ENCODE peak calls at places on chromosomes 3 and 15, in five cellular contexts. N, Z, Q, U and G are unnamed samples.
A peak's percentile ranks its signal among the peaks of the same experiment; 100 is the strongest.

GRCh38 chr3:132279030-132279429 is 38.2 kb upstream of the ACP3 start:
- DNase-seq in Q (no peak), U (no peak), Z (no peak), N (no peak), G (no peak)

GRCh38 chr3:164365242-164365641 is 713.1 kb downstream of the SI start:
- DNase-seq in N (no peak), U (no peak), Z (no peak), Q (no peak), G (no peak)

GRCh38 chr15:29871401-29871800 is 49.1 kb upstream of the TJP1 start:
- DNase-seq in Q (no peak), Z (no peak), N (no peak), U (no peak), G (no peak)

GRCh38 chr3:147943265-147943945 is 534.2 kb downstream of the ZIC1 start:
- DNase-seq in U (peak; percentile 93), Q (no peak), Z (no peak), N (peak; percentile 88), G (no peak)

GRCh38 chr3:41464401-41464800 is 265.1 kb downstream of the CTNNB1 start:
- DNase-seq in N (no peak), Z (no peak), U (peak; percentile 5), Q (no peak), G (no peak)

GRCh38 chr15:39588531-39589192 is 7.8 kb downstream of the THBS1 start:
- DNase-seq in N (peak; percentile 32), Z (no peak), Q (no peak), U (peak; percentile 44), G (no peak)

GRCh38 chr3:15064299-15064834 is 748 bp downstream of the MRPS25 start:
- DNase-seq in N (peak; percentile 43), Q (no peak), Z (no peak), U (peak; percentile 25), G (no peak)

GRCh38 chr3:169008772-169009358 is 654.6 kb downstream of the MECOM start:
- DNase-seq in U (no peak), Q (no peak), N (no peak), Z (no peak), G (no peak)

GRCh38 chr3:171801738-171802600 is 8.3 kb downstream of the PLD1 start:
- DNase-seq in Q (no peak), N (peak; percentile 81), Z (no peak), U (peak; percentile 93), G (no peak)

GRCh38 chr3:138364356-138365252 is 16.2 kb downstream of the MRAS start:
- DNase-seq in U (no peak), Z (no peak), N (no peak), Q (no peak), G (no peak)

GRCh38 chr3:126102530-126102951 is 18.6 kb upstream of the SLC41A3 start:
- DNase-seq in Q (no peak), U (peak; percentile 19), Z (no peak), N (no peak), G (no peak)

GRCh38 chr3:182710557-182711157 is 82.6 kb upstream of the ATP11B start:
- DNase-seq in Q (no peak), N (peak; percentile 33), Z (no peak), U (peak; percentile 13), G (no peak)

GRCh38 chr15:100879461-100880138 is at the start of gene ALDH1A3:
- DNase-seq in Q (peak; percentile 52), U (peak; percentile 16), Z (no peak), N (peak; percentile 48), G (no peak)

DNA sequence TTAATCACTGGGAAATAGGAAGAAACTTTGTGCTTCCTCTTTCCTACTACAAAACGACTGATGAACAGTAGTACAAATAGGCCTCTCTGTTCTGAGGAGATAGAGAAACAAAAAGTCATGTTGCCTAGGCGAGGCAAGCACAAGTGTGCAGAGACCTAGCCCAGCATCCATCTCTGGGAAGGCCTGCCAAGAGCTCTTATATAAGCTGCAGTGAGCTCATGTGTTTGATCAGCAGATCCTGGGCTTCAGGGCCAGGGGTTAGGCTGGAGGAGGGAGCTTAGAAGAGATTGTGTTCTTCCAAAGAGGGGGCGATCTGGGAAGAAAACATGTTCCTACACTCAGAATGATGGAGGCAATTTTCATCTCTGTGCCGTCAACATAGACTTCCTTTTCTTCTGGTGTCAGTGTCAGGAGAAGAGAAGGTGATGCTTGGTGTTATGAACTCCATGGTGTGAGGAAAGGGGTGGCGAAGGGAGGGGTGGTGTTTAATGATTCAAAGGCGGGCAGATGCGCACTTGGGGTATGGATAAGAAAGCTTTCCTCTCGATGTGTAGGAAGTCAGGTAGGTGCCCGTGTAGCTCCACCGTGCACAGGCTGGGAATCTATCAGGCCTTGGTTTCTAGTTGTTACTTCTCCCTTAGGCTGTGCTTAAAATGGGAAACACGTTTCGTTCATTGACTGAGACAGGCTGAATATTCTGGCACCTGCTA is 29.5 kb upstream of the ETV5 start:
- DNase-seq in Z (no peak), U (no peak), Q (no peak), N (no peak), G (no peak)
- H3K27ac ChIP-seq in Z (no peak overlapping the region), U (no peak overlapping the region), Q (no peak overlapping the region), N (no peak overlapping the region), G (no peak overlapping the region)

DNA sequence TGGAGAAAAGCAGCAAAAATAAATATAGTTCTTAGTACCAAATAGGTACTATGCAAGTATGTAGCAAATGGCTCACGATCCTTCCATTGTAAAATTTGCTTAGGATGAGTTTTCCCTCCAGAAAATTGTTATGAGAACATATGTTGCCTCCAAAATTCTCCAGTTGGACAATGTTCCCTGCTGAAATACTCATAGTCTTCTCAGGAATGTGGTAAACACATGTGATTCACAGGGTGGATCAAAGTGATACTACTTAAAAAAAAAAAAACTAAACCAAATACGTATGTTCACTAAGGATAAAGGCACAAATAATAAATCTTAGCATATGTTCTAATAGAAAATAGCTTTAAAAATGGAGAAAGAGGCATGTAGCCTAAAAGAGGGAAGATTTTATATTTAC is 84.3 kb upstream of the ZNF385D start:
- DNase-seq in N (no peak), Q (no peak), Z (no peak), U (no peak), G (no peak)
- H3K23ac ChIP-seq in N (no peak overlapping the region), Q (no peak overlapping the region), Z (no peak overlapping the region), U (no peak overlapping the region), G (no peak overlapping the region)

DNA sequence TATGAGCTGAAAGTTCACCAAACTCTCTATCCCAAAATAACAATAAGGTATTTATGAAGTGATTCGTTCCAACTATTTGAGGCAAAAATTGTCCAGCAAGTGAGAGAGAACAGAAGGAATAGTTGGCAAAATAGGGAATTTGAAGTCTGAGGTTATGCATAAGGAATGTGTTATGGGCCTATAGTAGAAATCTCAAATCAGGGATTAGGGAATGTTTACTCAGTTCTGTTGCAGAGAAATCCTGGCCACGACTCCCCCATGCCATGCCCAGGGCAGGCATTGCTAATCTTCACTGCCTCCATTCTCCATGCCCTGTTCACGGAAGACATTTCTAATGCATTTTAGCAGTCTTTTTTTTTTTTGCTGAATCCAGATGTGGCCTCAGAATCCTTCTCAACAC is 58.6 kb downstream of the FLNB start:
- DNase-seq in Q (no peak), U (peak; percentile 72), Z (no peak), N (no peak), G (no peak)
- H3K27ac ChIP-seq in Q (no peak overlapping the region), U (no peak overlapping the region), Z (no peak overlapping the region), N (peak overlapping the region; percentile 62), G (no peak overlapping the region)

GRCh38 chr15:57380854-57381253 is 4.5 kb downstream of the CGNL1 start:
- DNase-seq in N (no peak), Q (no peak), Z (no peak), U (no peak), G (no peak)
- H3K23ac ChIP-seq in N (no peak overlapping the region), Q (no peak overlapping the region), Z (no peak overlapping the region), U (no peak overlapping the region), G (no peak overlapping the region)

GRCh38 chr3:177596822-177597271 is 399.6 kb upstream of the TBL1XR1 start:
- DNase-seq in N (no peak), Q (no peak), Z (no peak), U (no peak), G (no peak)
- H3K27ac ChIP-seq in N (no peak overlapping the region), Q (no peak overlapping the region), Z (no peak overlapping the region), U (peak overlapping the region; percentile 23), G (no peak overlapping the region)

GRCh38 chr15:65354835-65355172 is 23.0 kb downstream of the IGDCC3 start:
- DNase-seq in U (no peak), N (no peak), Q (no peak), Z (no peak), G (no peak)
- H3K23ac ChIP-seq in U (no peak overlapping the region), N (no peak overlapping the region), Q (no peak overlapping the region), Z (no peak overlapping the region), G (no peak overlapping the region)